ENCODE peak calls at places on chromosomes 11 and 22, in four cellular contexts. V, C, G and O are unnamed samples.

GRCh38 chr22:20193761-20194494 is 43.1 kb upstream of the CCDC188 start:
- DNase-seq in V (no peak), C (no peak), G (no peak), O (no peak)

GRCh38 chr22:39283312-39284141 is 35.9 kb downstream of the RPL3 start:
- DNase-seq in V (peak), C (peak), G (peak), O (no peak)

GRCh38 chr11:134750619-134751018 is 338.6 kb upstream of the B3GAT1 start:
- DNase-seq in V (peak), C (no peak), G (no peak), O (peak)

GRCh38 chr11:5624489-5625278 is at the start of gene TRIM34:
- DNase-seq in V (peak), C (peak), G (peak), O (peak)

GRCh38 chr22:49685686-49686085 is 142.0 kb downstream of the BRD1 start:
- DNase-seq in V (no peak), C (no peak), G (no peak), O (no peak)

GRCh38 chr22:27609411-27610029 is 192.0 kb downstream of the MN1 start:
- DNase-seq in V (no peak), C (no peak), G (no peak), O (no peak)

GRCh38 chr11:118045191-118045590 is 31.7 kb upstream of the TMPRSS4 start:
- DNase-seq in V (no peak), C (no peak), G (no peak), O (no peak)

GRCh38 chr22:44341431-44342346 is 28.9 kb upstream of the SHISAL1 start:
- DNase-seq in V (no peak), C (peak), G (peak), O (peak)

DNA sequence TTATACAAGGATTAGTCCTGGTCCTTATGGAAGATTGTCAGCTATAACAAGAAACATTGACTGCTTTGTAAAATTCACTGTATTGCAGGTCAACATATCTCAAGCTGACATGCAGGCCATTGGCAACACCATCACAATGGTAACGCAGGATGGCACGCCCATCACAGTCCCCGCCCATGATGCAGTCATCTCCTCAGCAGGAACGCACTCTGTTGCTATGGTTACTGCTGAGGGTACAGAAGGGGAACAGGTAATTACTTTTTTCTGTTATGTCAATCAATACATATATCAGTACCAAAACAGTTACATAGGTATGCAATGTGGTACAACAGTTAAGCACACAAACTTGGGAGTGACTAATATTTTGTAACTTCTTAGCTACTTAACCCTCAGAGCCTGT is 55.3 kb downstream of the ZNF143 start:
- DNase-seq in V (peak), C (no peak), G (no peak), O (peak)
- H3K4me3 ChIP-seq in V (no peak), C (no peak), G (no peak), O (no peak)

GRCh38 chr11:12421386-12421785 is 44.0 kb downstream of the PARVA start:
- DNase-seq in V (no peak), C (no peak), G (no peak), O (no peak)

GRCh38 chr11:12420706-12421105 is 43.3 kb downstream of the PARVA start:
- DNase-seq in V (no peak), C (no peak), G (no peak), O (no peak)

GRCh38 chr11:12416552-12416951 is 39.2 kb downstream of the PARVA start:
- DNase-seq in V (no peak), C (no peak), G (no peak), O (no peak)

GRCh38 chr11:12415567-12415966 is 38.2 kb downstream of the PARVA start:
- DNase-seq in V (no peak), C (no peak), G (no peak), O (no peak)

DNA sequence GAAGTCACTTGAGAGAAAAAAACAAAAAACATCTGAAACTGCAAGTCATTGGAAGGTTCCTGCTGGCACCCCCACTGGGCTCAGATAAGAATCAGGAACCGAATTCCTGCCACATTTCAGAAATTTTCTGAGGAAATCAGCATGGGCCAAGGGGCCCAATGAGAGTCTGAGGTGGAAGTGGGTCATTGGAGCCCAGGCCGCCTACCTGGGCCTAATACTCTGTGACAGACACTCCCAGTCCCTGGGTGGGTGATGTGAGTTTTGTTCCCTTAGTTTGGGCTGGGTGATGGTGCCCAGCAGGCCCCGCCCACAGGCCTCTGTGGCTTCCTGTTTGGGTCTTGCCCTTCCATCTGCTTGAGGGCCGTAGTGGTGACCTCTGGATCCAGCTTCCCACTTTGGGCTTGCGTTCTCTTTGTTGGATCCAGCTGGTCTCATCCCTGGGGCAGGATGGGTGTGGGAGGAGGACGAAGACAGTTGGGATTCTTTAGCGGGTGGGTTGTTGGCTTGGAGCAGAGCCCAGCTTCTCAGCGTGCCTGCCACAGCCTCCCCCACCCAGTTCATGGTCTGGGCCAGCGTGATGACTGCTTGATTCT is 40.7 kb downstream of the PARVA start:
- DNase-seq in V (no peak), C (no peak), G (peak), O (no peak)
- H3K4me3 ChIP-seq in V (no peak), C (no peak), G (no peak), O (no peak)

GRCh38 chr11:74168838-74169237 is 2.0 kb downstream of the C2CD3 start:
- DNase-seq in V (no peak), C (no peak), G (no peak), O (no peak)
- H3K4me3 ChIP-seq in V (no peak), C (no peak), G (no peak), O (no peak)

DNA sequence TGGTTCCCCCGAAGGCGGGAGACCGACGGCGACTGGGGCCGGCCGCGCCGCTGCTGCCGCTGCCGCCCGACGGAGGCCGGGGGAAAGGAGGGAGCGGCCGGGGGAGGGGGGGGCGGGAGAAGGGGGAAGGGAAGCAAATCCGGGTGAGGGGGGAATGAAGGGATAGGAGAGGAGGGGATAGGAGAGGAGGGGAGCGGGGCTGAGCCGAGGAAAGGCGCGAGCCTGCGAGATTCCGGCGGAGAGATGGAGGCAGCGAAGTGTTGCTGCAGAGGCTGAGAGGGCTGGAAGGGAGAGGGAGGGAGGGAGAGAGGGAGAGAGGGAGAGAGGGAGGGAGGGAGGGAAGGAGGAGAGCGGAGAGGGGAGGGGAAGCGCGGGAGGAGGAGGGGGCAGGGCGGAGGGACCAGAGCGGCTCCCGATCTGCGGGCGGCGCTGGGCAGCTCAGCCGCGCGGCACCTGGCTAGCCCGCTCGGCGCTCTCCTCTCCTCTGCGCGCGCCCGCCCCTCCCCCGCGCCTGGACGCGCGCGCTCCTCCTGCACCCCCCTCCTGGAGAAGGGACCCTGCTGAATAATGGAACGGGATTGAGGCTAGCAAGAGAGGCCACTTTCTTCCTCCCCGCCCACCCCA is 52.4 kb downstream of the SLC22A12 start:
- DNase-seq in V (no peak), C (no peak), G (no peak), O (no peak)
- H3K4me3 ChIP-seq in V (no peak), C (peak), G (no peak), O (peak)

GRCh38 chr22:45402466-45402865 is 10.9 kb downstream of the SMC1B start:
- DNase-seq in V (no peak), C (no peak), G (no peak), O (no peak)
- H3K4me3 ChIP-seq in V (no peak), C (no peak), G (no peak), O (no peak)

GRCh38 chr22:26586556-26587325 is 3.2 kb downstream of the TPST2 start:
- DNase-seq in V (no peak), C (no peak), G (no peak), O (no peak)
- H3K4me3 ChIP-seq in V (no peak), C (peak), G (no peak), O (no peak)

GRCh38 chr11:114137054-114137453 is 77.5 kb downstream of the ZBTB16 start:
- DNase-seq in V (no peak), C (no peak), G (no peak), O (no peak)
- H3K4me3 ChIP-seq in V (no peak), C (no peak), G (no peak), O (no peak)